ENCODE peak calls at places on chromosome 13, in ten cellular contexts. Z is adrenal gland, F is astrocyte, L is fibroblast of lung, X is endodermal cell, K is upper lobe of left lung, W is brain microvascular endothelial cell, J is transverse colon, V is right lobe of liver, Y is HAP-1. H is an unnamed sample.

GRCh38 chr13:40113644-40114304 is 458.3 kb downstream of the COG6 start:
- DNase-seq in J (no peak), Y (no peak), X (no peak), W (no peak), V (no peak), L (peak; percentile 81), F (peak; percentile 51), K (no peak), Z (no peak), H (peak; percentile 78)

GRCh38 chr13:58619396-58620113 is 988.0 kb downstream of the PCDH17 start:
- DNase-seq in Y (peak; percentile 69), K (no peak), W (no peak), J (no peak), L (no peak), V (no peak), X (peak; percentile 51), Z (no peak), F (peak; percentile 4), H (no peak)

GRCh38 chr13:45500492-45501174 is 35.9 kb downstream of the COG3 start:
- DNase-seq in Z (no peak), X (no peak), V (no peak), L (peak; percentile 94), W (peak; percentile 88), K (no peak), J (no peak), Y (no peak), F (peak; percentile 96), H (peak; percentile 86)

GRCh38 chr13:33494596-33495214 is 209.2 kb upstream of the STARD13 start:
- DNase-seq in K (no peak), V (no peak), F (peak; percentile 98), Y (no peak), X (no peak), Z (no peak), J (no peak), W (peak; percentile 95), L (peak; percentile 87), H (peak; percentile 83)

GRCh38 chr13:95677564-95678386 is 836 bp downstream of the DNAJC3 start:
- DNase-seq in X (no peak), J (peak; percentile 63), W (no peak), Z (no peak), Y (peak; percentile 13), L (peak; percentile 31), K (no peak), V (no peak), F (peak; percentile 18), H (peak; percentile 27)

GRCh38 chr13:51479199-51479523 is 26.3 kb upstream of the INTS6 start:
- DNase-seq in X (no peak), J (no peak), V (no peak), K (no peak), F (peak; percentile 62), Z (no peak), L (peak; percentile 42), W (no peak), Y (no peak), H (no peak)

GRCh38 chr13:33349314-33349995 is 63.9 kb upstream of the STARD13 start:
- DNase-seq in W (peak; percentile 5), L (no peak), F (no peak), Z (no peak), J (peak; percentile 31), Y (no peak), V (no peak), X (peak; percentile 68), K (no peak), H (peak; percentile 28)

GRCh38 chr13:27619093-27619705 is 1.1 kb downstream of the LNX2 start:
- DNase-seq in F (peak; percentile 71), Z (no peak), W (no peak), V (no peak), J (no peak), L (peak; percentile 63), Y (peak; percentile 16), K (no peak), X (no peak), H (peak; percentile 36)

GRCh38 chr13:39119422-39119821 is 81.2 kb downstream of the NHLRC3 start:
- DNase-seq in Y (no peak), V (no peak), K (no peak), F (no peak), Z (no peak), X (peak; percentile 61), W (no peak), L (no peak), J (no peak), H (no peak)

GRCh38 chr13:30569901-30570576 is 47.7 kb upstream of the USPL1 start:
- DNase-seq in J (peak; percentile 13), V (no peak), Z (peak; percentile 54), L (peak; percentile 95), X (peak; percentile 66), F (peak; percentile 98), W (peak; percentile 92), K (no peak), Y (no peak), H (peak; percentile 94)

GRCh38 chr13:94966380-94966779 is 254.0 kb upstream of the SOX21 start:
- DNase-seq in J (no peak), L (no peak), Z (no peak), K (no peak), V (no peak), X (no peak), Y (peak; percentile 35), F (no peak), W (no peak), H (no peak)

GRCh38 chr13:95156208-95156607 is 145.0 kb downstream of the ABCC4 start:
- DNase-seq in V (no peak), L (peak; percentile 61), W (peak; percentile 36), X (no peak), F (no peak), Z (no peak), K (no peak), Y (no peak), J (no peak), H (no peak)

DNA sequence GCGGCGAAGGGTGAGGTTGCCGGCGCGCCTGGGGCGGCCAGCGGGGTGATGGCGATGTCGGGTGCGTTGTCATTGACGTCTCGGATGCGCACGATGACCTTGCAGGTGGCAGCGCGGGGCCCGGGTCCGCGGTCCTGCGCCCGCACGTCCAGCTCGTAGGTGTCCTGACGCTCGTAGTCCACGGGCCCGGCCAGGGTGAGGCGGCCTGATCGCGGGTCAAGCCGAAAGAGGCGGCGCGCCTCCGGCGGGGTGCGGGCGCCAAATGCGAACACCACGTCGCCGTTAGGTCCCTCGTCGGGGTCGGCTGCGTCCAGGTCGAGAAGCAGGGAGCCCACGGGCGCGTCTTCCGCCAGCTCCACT is 1.1 kb downstream of the PCDH8 start:
- DNase-seq in W (no peak), Z (no peak), X (no peak), V (no peak), J (no peak), Y (no peak), K (no peak), L (no peak), F (no peak), H (no peak)
- H3K4me3 ChIP-seq in W (no peak overlapping the region), Z (no peak overlapping the region), X (no peak overlapping the region), V (no peak overlapping the region), J (no peak overlapping the region), Y (no peak overlapping the region), K (no peak overlapping the region), L (no peak overlapping the region), F (no peak overlapping the region), H (no peak overlapping the region)

GRCh38 chr13:76980075-76980718 is 11.7 kb upstream of the CLN5 start:
- DNase-seq in Z (peak; percentile 82), K (peak; percentile 98), L (peak; percentile 50), W (peak; percentile 37), V (peak; percentile 86), X (peak; percentile 99), Y (peak; percentile 41), J (peak; percentile 83), F (peak; percentile 11), H (peak; percentile 60)
- H3K4me3 ChIP-seq in Z (peak overlapping the region; percentile 18), K (no peak overlapping the region), L (peak overlapping the region; percentile 43), W (peak overlapping the region; percentile 47), V (peak overlapping the region; percentile 19), X (no peak overlapping the region), Y (peak overlapping the region; percentile 6), J (peak overlapping the region; percentile 25), F (no peak overlapping the region), H (peak overlapping the region; percentile 36)

DNA sequence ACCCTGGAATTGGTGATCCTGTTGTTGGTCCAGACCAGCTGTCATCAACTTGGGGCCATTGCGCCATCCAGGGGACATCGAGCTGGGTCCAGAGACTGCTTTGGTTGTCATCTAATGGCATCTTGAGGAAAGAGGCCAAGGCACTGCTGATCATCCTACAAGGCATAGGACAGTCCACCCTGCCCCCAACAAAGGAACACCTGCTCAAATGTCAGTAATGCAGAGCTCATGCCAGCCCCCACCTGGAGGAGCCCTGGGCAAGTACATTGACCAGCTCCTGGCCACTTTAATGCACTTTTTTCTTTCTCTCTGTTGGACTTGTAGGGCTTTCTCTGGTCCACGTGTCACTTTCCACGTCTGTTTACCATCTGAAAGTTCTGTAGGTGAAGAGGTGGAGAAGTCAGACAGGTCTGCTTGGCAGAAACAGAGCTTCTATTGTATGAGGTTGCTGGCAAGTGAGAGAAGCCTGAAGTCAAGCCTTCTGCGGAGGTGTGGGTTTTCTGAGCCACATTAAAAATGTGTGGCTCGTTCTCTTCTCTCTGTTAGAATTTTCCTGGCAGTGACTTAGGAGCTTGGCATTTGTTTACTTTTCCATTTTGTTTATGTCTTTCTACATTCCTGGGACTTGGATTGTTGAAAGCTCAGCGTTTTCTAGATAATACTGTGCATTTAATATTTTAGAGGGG is 124.0 kb upstream of the RNF113B start:
- DNase-seq in F (peak; percentile 86), X (no peak), Z (no peak), J (no peak), K (no peak), L (peak; percentile 71), Y (no peak), V (no peak), W (no peak), H (peak; percentile 86)
- H3K4me3 ChIP-seq in F (peak overlapping the region; percentile 26), X (no peak overlapping the region), Z (no peak overlapping the region), J (no peak overlapping the region), K (no peak overlapping the region), L (no peak overlapping the region), Y (no peak overlapping the region), V (no peak overlapping the region), W (no peak overlapping the region), H (peak overlapping the region; percentile 32)

DNA sequence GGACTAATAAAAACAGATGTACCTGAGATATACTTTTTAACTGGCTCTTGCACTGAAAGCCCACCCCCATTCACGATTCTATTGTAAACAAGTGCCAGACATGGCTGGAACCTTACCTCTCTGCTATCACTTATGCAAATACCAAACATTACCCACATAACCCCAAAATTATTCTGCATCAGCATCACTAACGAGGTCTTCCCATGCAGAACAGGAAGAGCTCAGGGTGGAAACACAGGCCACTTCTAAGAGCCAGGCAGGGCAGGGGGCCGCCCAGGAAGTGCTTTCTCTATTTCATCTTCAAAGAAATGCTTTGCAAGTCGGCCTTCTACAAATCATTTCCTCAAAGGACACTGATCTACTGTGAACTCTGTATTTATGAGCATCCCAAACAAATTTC is 7.3 kb downstream of the IRS2 start:
- DNase-seq in Y (no peak), J (no peak), F (no peak), V (no peak), Z (no peak), K (no peak), L (no peak), X (no peak), W (no peak), H (no peak)
- H3K4me3 ChIP-seq in Y (no peak overlapping the region), J (no peak overlapping the region), F (peak overlapping the region; percentile 63), V (no peak overlapping the region), Z (peak overlapping the region; percentile 67), K (no peak overlapping the region), L (peak overlapping the region; percentile 63), X (peak overlapping the region; percentile 30), W (peak overlapping the region; percentile 58), H (peak overlapping the region; percentile 72)

GRCh38 chr13:110628952-110629701 is 13.8 kb downstream of the NAXD start:
- DNase-seq in K (no peak), W (peak; percentile 71), F (peak; percentile 67), V (no peak), J (no peak), Z (no peak), X (peak; percentile 26), L (no peak), Y (no peak), H (peak; percentile 48)
- H3K4me3 ChIP-seq in K (no peak overlapping the region), W (no peak overlapping the region), F (no peak overlapping the region), V (no peak overlapping the region), J (no peak overlapping the region), Z (no peak overlapping the region), X (no peak overlapping the region), L (no peak overlapping the region), Y (no peak overlapping the region), H (no peak overlapping the region)

H was measured in fibroblast of villous mesenchyme.